ENCODE peak calls at places on chromosomes 5 and 9, in ten cellular contexts. One of them, this sample, is unnamed.

GRCh38 chr5:133664422-133664821 is 52.1 kb upstream of the FSTL4 start:
- DNase-seq in OCI-LY7: no peak
- DNase-seq in GM23338: no peak
- DNase-seq in CD8-positive, alpha-beta T cell: no peak
- DNase-seq in CD4-positive, alpha-beta T cell: no peak
- DNase-seq in ovary: no peak
- DNase-seq in GM12864: no peak
- DNase-seq in thoracic aorta: no peak
- DNase-seq in neural crest cell: no peak
- DNase-seq in dorsolateral prefrontal cortex: no peak
- DNase-seq in this sample: no peak

GRCh38 chr9:93126825-93127368 is 7.2 kb downstream of the NINJ1 start:
- DNase-seq in thoracic aorta: peak
- DNase-seq in neural crest cell: no peak
- DNase-seq in ovary: peak
- DNase-seq in dorsolateral prefrontal cortex: peak
- DNase-seq in CD8-positive, alpha-beta T cell: no peak
- DNase-seq in GM23338: peak
- DNase-seq in OCI-LY7: no peak
- DNase-seq in GM12864: no peak
- DNase-seq in CD4-positive, alpha-beta T cell: no peak
- DNase-seq in this sample: no peak

GRCh38 chr5:58184910-58185309 is 275.0 kb downstream of the PLK2 start:
- DNase-seq in CD8-positive, alpha-beta T cell: no peak
- DNase-seq in ovary: no peak
- DNase-seq in CD4-positive, alpha-beta T cell: no peak
- DNase-seq in dorsolateral prefrontal cortex: no peak
- DNase-seq in OCI-LY7: no peak
- DNase-seq in GM12864: no peak
- DNase-seq in neural crest cell: no peak
- DNase-seq in thoracic aorta: no peak
- DNase-seq in GM23338: no peak
- DNase-seq in this sample: no peak

GRCh38 chr5:43063731-43064171 is 23.6 kb upstream of the ANXA2R start:
- DNase-seq in thoracic aorta: no peak
- DNase-seq in CD4-positive, alpha-beta T cell: no peak
- DNase-seq in GM23338: peak
- DNase-seq in OCI-LY7: no peak
- DNase-seq in dorsolateral prefrontal cortex: no peak
- DNase-seq in GM12864: no peak
- DNase-seq in neural crest cell: no peak
- DNase-seq in ovary: no peak
- DNase-seq in CD8-positive, alpha-beta T cell: no peak
- DNase-seq in this sample: no peak

GRCh38 chr5:24381861-24382460 is 262.8 kb downstream of the CDH10 start:
- DNase-seq in dorsolateral prefrontal cortex: no peak
- DNase-seq in CD8-positive, alpha-beta T cell: no peak
- DNase-seq in GM12864: no peak
- DNase-seq in thoracic aorta: no peak
- DNase-seq in neural crest cell: no peak
- DNase-seq in GM23338: peak
- DNase-seq in ovary: no peak
- DNase-seq in CD4-positive, alpha-beta T cell: no peak
- DNase-seq in OCI-LY7: peak
- DNase-seq in this sample: no peak

GRCh38 chr9:97781902-97782301 is 71.1 kb upstream of the FOXE1 start:
- DNase-seq in thoracic aorta: no peak
- DNase-seq in OCI-LY7: no peak
- DNase-seq in CD4-positive, alpha-beta T cell: no peak
- DNase-seq in dorsolateral prefrontal cortex: no peak
- DNase-seq in CD8-positive, alpha-beta T cell: no peak
- DNase-seq in ovary: no peak
- DNase-seq in GM12864: no peak
- DNase-seq in neural crest cell: no peak
- DNase-seq in GM23338: no peak
- DNase-seq in this sample: no peak

GRCh38 chr9:103627731-103628130 is 466.4 kb upstream of the SMC2 start:
- DNase-seq in CD8-positive, alpha-beta T cell: no peak
- DNase-seq in neural crest cell: no peak
- DNase-seq in GM12864: no peak
- DNase-seq in OCI-LY7: no peak
- DNase-seq in dorsolateral prefrontal cortex: no peak
- DNase-seq in GM23338: no peak
- DNase-seq in thoracic aorta: no peak
- DNase-seq in CD4-positive, alpha-beta T cell: no peak
- DNase-seq in ovary: no peak
- DNase-seq in this sample: no peak

GRCh38 chr5:136729901-136730355 is 364.6 kb upstream of the TRPC7 start:
- DNase-seq in ovary: no peak
- DNase-seq in GM23338: no peak
- DNase-seq in GM12864: no peak
- DNase-seq in CD4-positive, alpha-beta T cell: no peak
- DNase-seq in neural crest cell: no peak
- DNase-seq in OCI-LY7: no peak
- DNase-seq in thoracic aorta: no peak
- DNase-seq in dorsolateral prefrontal cortex: no peak
- DNase-seq in CD8-positive, alpha-beta T cell: no peak
- DNase-seq in this sample: no peak

GRCh38 chr9:135085830-135086546 is 1.5 kb upstream of the OLFM1 start:
- DNase-seq in GM12864: no peak
- DNase-seq in neural crest cell: peak
- DNase-seq in thoracic aorta: peak
- DNase-seq in CD4-positive, alpha-beta T cell: no peak
- DNase-seq in ovary: peak
- DNase-seq in OCI-LY7: peak
- DNase-seq in dorsolateral prefrontal cortex: peak
- DNase-seq in GM23338: peak
- DNase-seq in CD8-positive, alpha-beta T cell: no peak
- DNase-seq in this sample: peak

GRCh38 chr5:17178316-17178715 is 39.1 kb upstream of the BASP1 start:
- DNase-seq in CD8-positive, alpha-beta T cell: no peak
- DNase-seq in ovary: no peak
- DNase-seq in OCI-LY7: no peak
- DNase-seq in CD4-positive, alpha-beta T cell: no peak
- DNase-seq in GM12864: no peak
- DNase-seq in GM23338: no peak
- DNase-seq in thoracic aorta: no peak
- DNase-seq in dorsolateral prefrontal cortex: no peak
- DNase-seq in neural crest cell: no peak
- DNase-seq in this sample: no peak

GRCh38 chr5:157893611-157894010 is 34.7 kb upstream of the CLINT1 start:
- DNase-seq in dorsolateral prefrontal cortex: no peak
- DNase-seq in neural crest cell: no peak
- DNase-seq in ovary: no peak
- DNase-seq in GM12864: no peak
- DNase-seq in OCI-LY7: no peak
- DNase-seq in CD8-positive, alpha-beta T cell: no peak
- DNase-seq in thoracic aorta: no peak
- DNase-seq in GM23338: no peak
- DNase-seq in CD4-positive, alpha-beta T cell: no peak
- DNase-seq in this sample: no peak

GRCh38 chr9:78437721-78438610 is 141.0 kb downstream of the PSAT1 start:
- DNase-seq in GM23338: peak
- DNase-seq in neural crest cell: no peak
- DNase-seq in CD4-positive, alpha-beta T cell: no peak
- DNase-seq in OCI-LY7: no peak
- DNase-seq in dorsolateral prefrontal cortex: no peak
- DNase-seq in ovary: no peak
- DNase-seq in GM12864: no peak
- DNase-seq in CD8-positive, alpha-beta T cell: no peak
- DNase-seq in thoracic aorta: no peak
- DNase-seq in this sample: no peak

GRCh38 chr9:21096172-21096900 is 18.6 kb upstream of the IFNB1 start:
- DNase-seq in ovary: peak
- DNase-seq in OCI-LY7: peak
- DNase-seq in CD4-positive, alpha-beta T cell: peak
- DNase-seq in GM23338: no peak
- DNase-seq in CD8-positive, alpha-beta T cell: no peak
- DNase-seq in dorsolateral prefrontal cortex: no peak
- DNase-seq in GM12864: peak
- DNase-seq in neural crest cell: no peak
- DNase-seq in thoracic aorta: no peak
- DNase-seq in this sample: peak

GRCh38 chr9:121774715-121775613 is 123.5 kb downstream of the DAB2IP start:
- DNase-seq in ovary: peak
- DNase-seq in dorsolateral prefrontal cortex: no peak
- DNase-seq in GM12864: no peak
- DNase-seq in neural crest cell: no peak
- DNase-seq in GM23338: no peak
- DNase-seq in CD8-positive, alpha-beta T cell: no peak
- DNase-seq in thoracic aorta: no peak
- DNase-seq in CD4-positive, alpha-beta T cell: no peak
- DNase-seq in OCI-LY7: no peak
- DNase-seq in this sample: no peak

GRCh38 chr5:170641589-170642031 is 137.8 kb downstream of the KCNIP1 start:
- DNase-seq in neural crest cell: no peak
- DNase-seq in CD4-positive, alpha-beta T cell: no peak
- DNase-seq in GM23338: no peak
- DNase-seq in ovary: no peak
- DNase-seq in OCI-LY7: no peak
- DNase-seq in CD8-positive, alpha-beta T cell: no peak
- DNase-seq in GM12864: no peak
- DNase-seq in thoracic aorta: no peak
- DNase-seq in dorsolateral prefrontal cortex: no peak
- DNase-seq in this sample: no peak

GRCh38 chr5:26192496-26192895 is 845.9 kb downstream of the CDH9 start:
- DNase-seq in CD8-positive, alpha-beta T cell: no peak
- DNase-seq in thoracic aorta: no peak
- DNase-seq in GM23338: no peak
- DNase-seq in dorsolateral prefrontal cortex: no peak
- DNase-seq in GM12864: no peak
- DNase-seq in neural crest cell: no peak
- DNase-seq in OCI-LY7: no peak
- DNase-seq in CD4-positive, alpha-beta T cell: no peak
- DNase-seq in ovary: no peak
- DNase-seq in this sample: no peak

GRCh38 chr5:131361677-131362315 is 97.9 kb downstream of the CDC42SE2 start:
- DNase-seq in GM23338: peak
- DNase-seq in dorsolateral prefrontal cortex: no peak
- DNase-seq in thoracic aorta: no peak
- DNase-seq in CD8-positive, alpha-beta T cell: no peak
- DNase-seq in neural crest cell: no peak
- DNase-seq in OCI-LY7: no peak
- DNase-seq in ovary: no peak
- DNase-seq in CD4-positive, alpha-beta T cell: no peak
- DNase-seq in GM12864: no peak
- DNase-seq in this sample: no peak

GRCh38 chr5:74641014-74641777 is 668 bp upstream of the ENC1 start:
- DNase-seq in OCI-LY7: peak
- DNase-seq in GM23338: peak
- DNase-seq in ovary: peak
- DNase-seq in CD8-positive, alpha-beta T cell: no peak
- DNase-seq in neural crest cell: peak
- DNase-seq in thoracic aorta: peak
- DNase-seq in CD4-positive, alpha-beta T cell: peak
- DNase-seq in dorsolateral prefrontal cortex: peak
- DNase-seq in GM12864: no peak
- DNase-seq in this sample: peak

GRCh38 chr5:74641778-74642542 is 1.4 kb upstream of the ENC1 start:
- DNase-seq in thoracic aorta: peak
- DNase-seq in ovary: peak
- DNase-seq in CD8-positive, alpha-beta T cell: no peak
- DNase-seq in dorsolateral prefrontal cortex: no peak
- DNase-seq in neural crest cell: no peak
- DNase-seq in GM23338: peak
- DNase-seq in OCI-LY7: peak
- DNase-seq in GM12864: no peak
- DNase-seq in CD4-positive, alpha-beta T cell: no peak
- DNase-seq in this sample: no peak

GRCh38 chr5:74638776-74639537 is 1.6 kb downstream of the ENC1 start:
- DNase-seq in GM12864: no peak
- DNase-seq in dorsolateral prefrontal cortex: no peak
- DNase-seq in CD8-positive, alpha-beta T cell: no peak
- DNase-seq in CD4-positive, alpha-beta T cell: no peak
- DNase-seq in GM23338: no peak
- DNase-seq in neural crest cell: no peak
- DNase-seq in OCI-LY7: peak
- DNase-seq in thoracic aorta: no peak
- DNase-seq in ovary: no peak
- DNase-seq in this sample: peak

GRCh38 chr5:74640450-74641013 is at the start of gene ENC1:
- DNase-seq in dorsolateral prefrontal cortex: peak
- DNase-seq in OCI-LY7: peak
- DNase-seq in CD4-positive, alpha-beta T cell: peak
- DNase-seq in GM12864: peak
- DNase-seq in GM23338: peak
- DNase-seq in CD8-positive, alpha-beta T cell: peak
- DNase-seq in neural crest cell: peak
- DNase-seq in thoracic aorta: peak
- DNase-seq in ovary: peak
- DNase-seq in this sample: peak

GRCh38 chr5:74639538-74640449 is 734 bp downstream of the ENC1 start:
- DNase-seq in neural crest cell: no peak
- DNase-seq in dorsolateral prefrontal cortex: no peak
- DNase-seq in CD8-positive, alpha-beta T cell: no peak
- DNase-seq in CD4-positive, alpha-beta T cell: peak
- DNase-seq in OCI-LY7: peak
- DNase-seq in GM12864: no peak
- DNase-seq in GM23338: peak
- DNase-seq in ovary: peak
- DNase-seq in thoracic aorta: no peak
- DNase-seq in this sample: peak
- TF ChIP-seq CTCF in neural crest cell: peak
- TF ChIP-seq CTCF in dorsolateral prefrontal cortex: no peak
- TF ChIP-seq CTCF in CD8-positive, alpha-beta T cell: no peak
- TF ChIP-seq CTCF in CD4-positive, alpha-beta T cell: no peak
- TF ChIP-seq CTCF in OCI-LY7: no peak
- TF ChIP-seq CTCF in GM12864: peak
- TF ChIP-seq CTCF in GM23338: no peak
- TF ChIP-seq CTCF in ovary: no peak
- TF ChIP-seq CTCF in thoracic aorta: peak
- TF ChIP-seq CTCF in this sample: no peak

GRCh38 chr5:141343242-141343952 is at the start of gene PCDHGA3:
- DNase-seq in GM12864: no peak
- DNase-seq in CD4-positive, alpha-beta T cell: no peak
- DNase-seq in thoracic aorta: no peak
- DNase-seq in neural crest cell: no peak
- DNase-seq in CD8-positive, alpha-beta T cell: no peak
- DNase-seq in dorsolateral prefrontal cortex: no peak
- DNase-seq in ovary: no peak
- DNase-seq in OCI-LY7: peak
- DNase-seq in GM23338: peak
- DNase-seq in this sample: no peak
- TF ChIP-seq CTCF in GM12864: peak
- TF ChIP-seq CTCF in CD4-positive, alpha-beta T cell: no peak
- TF ChIP-seq CTCF in thoracic aorta: peak
- TF ChIP-seq CTCF in neural crest cell: peak
- TF ChIP-seq CTCF in CD8-positive, alpha-beta T cell: no peak
- TF ChIP-seq CTCF in dorsolateral prefrontal cortex: no peak
- TF ChIP-seq CTCF in ovary: no peak
- TF ChIP-seq CTCF in OCI-LY7: peak
- TF ChIP-seq CTCF in GM23338: peak
- TF ChIP-seq CTCF in this sample: peak

GRCh38 chr5:3216386-3216785 is 379.2 kb upstream of the IRX1 start:
- DNase-seq in GM23338: no peak
- DNase-seq in ovary: no peak
- DNase-seq in GM12864: no peak
- DNase-seq in CD4-positive, alpha-beta T cell: no peak
- DNase-seq in CD8-positive, alpha-beta T cell: no peak
- DNase-seq in OCI-LY7: no peak
- DNase-seq in dorsolateral prefrontal cortex: no peak
- DNase-seq in neural crest cell: no peak
- DNase-seq in thoracic aorta: no peak
- DNase-seq in this sample: no peak
- TF ChIP-seq CTCF in GM23338: no peak
- TF ChIP-seq CTCF in ovary: no peak
- TF ChIP-seq CTCF in GM12864: no peak
- TF ChIP-seq CTCF in CD4-positive, alpha-beta T cell: no peak
- TF ChIP-seq CTCF in CD8-positive, alpha-beta T cell: no peak
- TF ChIP-seq CTCF in OCI-LY7: no peak
- TF ChIP-seq CTCF in dorsolateral prefrontal cortex: no peak
- TF ChIP-seq CTCF in neural crest cell: no peak
- TF ChIP-seq CTCF in thoracic aorta: no peak
- TF ChIP-seq CTCF in this sample: no peak

GRCh38 chr5:126100767-126101166 is 322.4 kb upstream of the GRAMD2B start:
- DNase-seq in neural crest cell: no peak
- DNase-seq in GM12864: no peak
- DNase-seq in thoracic aorta: no peak
- DNase-seq in dorsolateral prefrontal cortex: no peak
- DNase-seq in CD4-positive, alpha-beta T cell: no peak
- DNase-seq in ovary: no peak
- DNase-seq in CD8-positive, alpha-beta T cell: no peak
- DNase-seq in OCI-LY7: no peak
- DNase-seq in GM23338: peak
- DNase-seq in this sample: no peak
- TF ChIP-seq CTCF in neural crest cell: peak
- TF ChIP-seq CTCF in GM12864: peak
- TF ChIP-seq CTCF in thoracic aorta: peak
- TF ChIP-seq CTCF in dorsolateral prefrontal cortex: no peak
- TF ChIP-seq CTCF in CD4-positive, alpha-beta T cell: no peak
- TF ChIP-seq CTCF in ovary: no peak
- TF ChIP-seq CTCF in CD8-positive, alpha-beta T cell: no peak
- TF ChIP-seq CTCF in OCI-LY7: peak
- TF ChIP-seq CTCF in GM23338: peak
- TF ChIP-seq CTCF in this sample: peak

This sample was measured in GM13977.